ENCODE peak calls at places on chromosomes 2 and 18, in five cellular contexts. X, D, R, Q and H are unnamed samples.

GRCh38 chr2:198326431-198326830 is 522.0 kb downstream of the PLCL1 start:
- ATAC-seq in D (peak), X (peak), R (no peak), Q (no peak), H (no peak)

GRCh38 chr18:13026583-13027270 is 35.6 kb downstream of the CEP192 start:
- ATAC-seq in Q (no peak), D (no peak), R (no peak), X (no peak), H (no peak)

GRCh38 chr18:13061630-13062189 is 70.5 kb downstream of the CEP192 start:
- ATAC-seq in R (peak), X (no peak), D (no peak), Q (no peak), H (no peak)

GRCh38 chr2:53312721-53313120 is 454.9 kb upstream of the CHAC2 start:
- ATAC-seq in Q (no peak), R (peak), D (no peak), X (no peak), H (no peak)

GRCh38 chr2:104862061-104862941 is 8.4 kb downstream of the POU3F3 start:
- ATAC-seq in D (no peak), X (no peak), R (no peak), Q (no peak), H (no peak)

GRCh38 chr2:11703700-11704099 is 33.7 kb upstream of the NTSR2 start:
- ATAC-seq in D (no peak), R (no peak), Q (peak), X (no peak), H (no peak)

GRCh38 chr18:79890638-79891037 is 60.8 kb downstream of the SLC66A2 start:
- ATAC-seq in R (no peak), Q (no peak), D (peak), X (no peak), H (no peak)

GRCh38 chr2:173952267-173953046 is 12.7 kb downstream of the SP3 start:
- ATAC-seq in D (peak), X (no peak), Q (no peak), R (no peak), H (no peak)

GRCh38 chr2:16649353-16650286 is 16.0 kb downstream of the CYRIA start:
- ATAC-seq in Q (peak), X (no peak), R (no peak), D (peak), H (peak)

GRCh38 chr18:74506405-74507119 is 10.4 kb downstream of the CNDP2 start:
- ATAC-seq in R (no peak), D (no peak), X (no peak), Q (no peak), H (no peak)

GRCh38 chr2:43040084-43040854 is 186.1 kb downstream of the ZFP36L2 start:
- ATAC-seq in D (peak), X (no peak), Q (no peak), R (no peak), H (peak)

GRCh38 chr2:160381425-160381951 is 112.1 kb downstream of the RBMS1 start:
- ATAC-seq in R (peak), D (peak), Q (peak), X (peak), H (no peak)

GRCh38 chr2:96923810-96924774 is 54.2 kb upstream of the SEMA4C start:
- ATAC-seq in X (peak), D (peak), R (no peak), Q (no peak), H (peak)

GRCh38 chr2:55102056-55102812 is 52.0 kb upstream of the RTN4 start:
- ATAC-seq in Q (no peak), X (no peak), D (no peak), R (no peak), H (no peak)

GRCh38 chr2:204486855-204487254 is 58.4 kb upstream of the PARD3B start:
- ATAC-seq in X (no peak), D (no peak), Q (no peak), R (no peak), H (no peak)